ENCODE peak calls at places on chromosomes 13 and 19, in five cellular contexts. H, N, W, E and Q are unnamed samples.
A peak's percentile ranks its signal among the peaks of the same experiment; 100 is the strongest.

GRCh38 chr19:16377521-16377920 is 52.9 kb downstream of the KLF2 start:
- DNase-seq in H (no peak), N (no peak), W (no peak), E (no peak), Q (no peak)

GRCh38 chr19:13208131-13208963 is 58.1 kb downstream of the IER2 start:
- DNase-seq in H (peak; percentile 61), N (no peak), W (no peak), E (no peak), Q (peak; percentile 60)

GRCh38 chr13:110570886-110571285 is 9.4 kb upstream of the RAB20 start:
- DNase-seq in H (no peak), N (no peak), W (no peak), E (no peak), Q (no peak)

GRCh38 chr19:49691243-49692101 is 556 bp downstream of the CPT1C start:
- DNase-seq in H (peak; percentile 73), N (no peak), W (no peak), E (no peak), Q (no peak)

GRCh38 chr19:6362351-6362801 is 1.0 kb downstream of the CLPP start:
- DNase-seq in H (no peak), N (no peak), W (no peak), E (no peak), Q (no peak)

GRCh38 chr13:95181586-95181985 is 119.7 kb downstream of the ABCC4 start:
- DNase-seq in H (no peak), N (no peak), W (no peak), E (no peak), Q (no peak)

GRCh38 chr19:58154287-58154678 is 3.7 kb upstream of the ZNF329 start:
- DNase-seq in H (peak; percentile 37), N (no peak), W (no peak), E (no peak), Q (no peak)

GRCh38 chr13:87798536-87798935 is 127.4 kb downstream of the SLITRK5 start:
- DNase-seq in H (no peak), N (no peak), W (no peak), E (no peak), Q (no peak)